ENCODE peak calls at places on chromosomes 12 and 14, in seven cellular contexts. One of them, this sample, is unnamed.

GRCh38 chr12:23066095-23066494 is 441.1 kb downstream of the ETNK1 start:
- DNase-seq in tibial artery: no peak
- DNase-seq in fibroblast of pulmonary artery: no peak
- DNase-seq in progenitor cell of endocrine pancreas: no peak
- DNase-seq in left ventricle myocardium inferior: no peak
- DNase-seq in ascending aorta: no peak
- DNase-seq in transverse colon: no peak
- DNase-seq in this sample: no peak

GRCh38 chr12:8698132-8698829 is 490 bp downstream of the RIMKLB start:
- DNase-seq in tibial artery: peak
- DNase-seq in fibroblast of pulmonary artery: peak
- DNase-seq in progenitor cell of endocrine pancreas: peak
- DNase-seq in left ventricle myocardium inferior: peak
- DNase-seq in ascending aorta: peak
- DNase-seq in transverse colon: peak
- DNase-seq in this sample: peak

GRCh38 chr14:104284107-104284592 is 145.8 kb downstream of the KIF26A start:
- DNase-seq in tibial artery: no peak
- DNase-seq in fibroblast of pulmonary artery: no peak
- DNase-seq in progenitor cell of endocrine pancreas: no peak
- DNase-seq in left ventricle myocardium inferior: peak
- DNase-seq in ascending aorta: no peak
- DNase-seq in transverse colon: no peak
- DNase-seq in this sample: peak

GRCh38 chr12:15044461-15044860 is 71.6 kb downstream of the PDE6H start:
- DNase-seq in tibial artery: peak
- DNase-seq in fibroblast of pulmonary artery: peak
- DNase-seq in progenitor cell of endocrine pancreas: no peak
- DNase-seq in left ventricle myocardium inferior: no peak
- DNase-seq in ascending aorta: no peak
- DNase-seq in transverse colon: no peak
- DNase-seq in this sample: no peak

GRCh38 chr14:35594616-35595015 is 60.7 kb downstream of the INSM2 start:
- DNase-seq in tibial artery: no peak
- DNase-seq in fibroblast of pulmonary artery: peak
- DNase-seq in progenitor cell of endocrine pancreas: no peak
- DNase-seq in left ventricle myocardium inferior: no peak
- DNase-seq in ascending aorta: no peak
- DNase-seq in transverse colon: no peak
- DNase-seq in this sample: no peak

GRCh38 chr14:31420013-31420318 is 384 bp downstream of the HEATR5A start:
- DNase-seq in tibial artery: peak
- DNase-seq in fibroblast of pulmonary artery: no peak
- DNase-seq in progenitor cell of endocrine pancreas: peak
- DNase-seq in left ventricle myocardium inferior: peak
- DNase-seq in ascending aorta: peak
- DNase-seq in transverse colon: peak
- DNase-seq in this sample: peak

GRCh38 chr12:107331471-107331870 is 238.1 kb upstream of the CRY1 start:
- DNase-seq in tibial artery: no peak
- DNase-seq in fibroblast of pulmonary artery: no peak
- DNase-seq in progenitor cell of endocrine pancreas: no peak
- DNase-seq in left ventricle myocardium inferior: no peak
- DNase-seq in ascending aorta: no peak
- DNase-seq in transverse colon: no peak
- DNase-seq in this sample: peak

GRCh38 chr12:130120012-130120805 is 42.1 kb upstream of the FZD10 start:
- DNase-seq in tibial artery: no peak
- DNase-seq in fibroblast of pulmonary artery: no peak
- DNase-seq in progenitor cell of endocrine pancreas: no peak
- DNase-seq in left ventricle myocardium inferior: no peak
- DNase-seq in ascending aorta: no peak
- DNase-seq in transverse colon: no peak
- DNase-seq in this sample: no peak

GRCh38 chr14:53338192-53338591 is 185.1 kb upstream of the DDHD1 start:
- DNase-seq in tibial artery: no peak
- DNase-seq in fibroblast of pulmonary artery: peak
- DNase-seq in progenitor cell of endocrine pancreas: no peak
- DNase-seq in left ventricle myocardium inferior: no peak
- DNase-seq in ascending aorta: no peak
- DNase-seq in transverse colon: no peak
- DNase-seq in this sample: no peak

GRCh38 chr12:3152013-3152412 is 74.8 kb downstream of the TSPAN9 start:
- DNase-seq in tibial artery: no peak
- DNase-seq in fibroblast of pulmonary artery: peak
- DNase-seq in progenitor cell of endocrine pancreas: no peak
- DNase-seq in left ventricle myocardium inferior: no peak
- DNase-seq in ascending aorta: peak
- DNase-seq in transverse colon: no peak
- DNase-seq in this sample: peak

GRCh38 chr14:78933948-78934524 is 763.9 kb downstream of the NRXN3 start:
- DNase-seq in tibial artery: no peak
- DNase-seq in fibroblast of pulmonary artery: peak
- DNase-seq in progenitor cell of endocrine pancreas: no peak
- DNase-seq in left ventricle myocardium inferior: no peak
- DNase-seq in ascending aorta: no peak
- DNase-seq in transverse colon: no peak
- DNase-seq in this sample: no peak

GRCh38 chr14:38505221-38506095 is 249.6 kb upstream of the CLEC14A start:
- DNase-seq in tibial artery: no peak
- DNase-seq in fibroblast of pulmonary artery: peak
- DNase-seq in progenitor cell of endocrine pancreas: no peak
- DNase-seq in left ventricle myocardium inferior: no peak
- DNase-seq in ascending aorta: no peak
- DNase-seq in transverse colon: no peak
- DNase-seq in this sample: no peak

GRCh38 chr12:53500119-53500775 is 836 bp upstream of the TARBP2 start:
- DNase-seq in tibial artery: peak
- DNase-seq in fibroblast of pulmonary artery: peak
- DNase-seq in progenitor cell of endocrine pancreas: no peak
- DNase-seq in left ventricle myocardium inferior: peak
- DNase-seq in ascending aorta: peak
- DNase-seq in transverse colon: peak
- DNase-seq in this sample: no peak

GRCh38 chr12:114729731-114730130 is 45.8 kb upstream of the TBX3 start:
- DNase-seq in tibial artery: no peak
- DNase-seq in fibroblast of pulmonary artery: peak
- DNase-seq in progenitor cell of endocrine pancreas: no peak
- DNase-seq in left ventricle myocardium inferior: no peak
- DNase-seq in ascending aorta: no peak
- DNase-seq in transverse colon: no peak
- DNase-seq in this sample: no peak

GRCh38 chr12:20722142-20722541 is 27.0 kb downstream of the SLCO1C1 start:
- DNase-seq in tibial artery: no peak
- DNase-seq in fibroblast of pulmonary artery: no peak
- DNase-seq in progenitor cell of endocrine pancreas: no peak
- DNase-seq in left ventricle myocardium inferior: no peak
- DNase-seq in ascending aorta: no peak
- DNase-seq in transverse colon: peak
- DNase-seq in this sample: no peak

GRCh38 chr14:103057372-103058208 is at the start of gene CDC42BPB:
- DNase-seq in tibial artery: peak
- DNase-seq in fibroblast of pulmonary artery: peak
- DNase-seq in progenitor cell of endocrine pancreas: peak
- DNase-seq in left ventricle myocardium inferior: peak
- DNase-seq in ascending aorta: peak
- DNase-seq in transverse colon: peak
- DNase-seq in this sample: peak

GRCh38 chr12:78898416-78898815 is 33.8 kb downstream of the SYT1 start:
- DNase-seq in tibial artery: no peak
- DNase-seq in fibroblast of pulmonary artery: peak
- DNase-seq in progenitor cell of endocrine pancreas: no peak
- DNase-seq in left ventricle myocardium inferior: peak
- DNase-seq in ascending aorta: no peak
- DNase-seq in transverse colon: no peak
- DNase-seq in this sample: no peak

GRCh38 chr14:101602466-101602840 is 41.2 kb downstream of the DIO3 start:
- DNase-seq in tibial artery: no peak
- DNase-seq in fibroblast of pulmonary artery: no peak
- DNase-seq in progenitor cell of endocrine pancreas: no peak
- DNase-seq in left ventricle myocardium inferior: no peak
- DNase-seq in ascending aorta: no peak
- DNase-seq in transverse colon: peak
- DNase-seq in this sample: peak

GRCh38 chr12:14691560-14691959 is 4.8 kb downstream of the GUCY2C start:
- DNase-seq in tibial artery: peak
- DNase-seq in fibroblast of pulmonary artery: no peak
- DNase-seq in progenitor cell of endocrine pancreas: no peak
- DNase-seq in left ventricle myocardium inferior: peak
- DNase-seq in ascending aorta: peak
- DNase-seq in transverse colon: peak
- DNase-seq in this sample: no peak

DNA sequence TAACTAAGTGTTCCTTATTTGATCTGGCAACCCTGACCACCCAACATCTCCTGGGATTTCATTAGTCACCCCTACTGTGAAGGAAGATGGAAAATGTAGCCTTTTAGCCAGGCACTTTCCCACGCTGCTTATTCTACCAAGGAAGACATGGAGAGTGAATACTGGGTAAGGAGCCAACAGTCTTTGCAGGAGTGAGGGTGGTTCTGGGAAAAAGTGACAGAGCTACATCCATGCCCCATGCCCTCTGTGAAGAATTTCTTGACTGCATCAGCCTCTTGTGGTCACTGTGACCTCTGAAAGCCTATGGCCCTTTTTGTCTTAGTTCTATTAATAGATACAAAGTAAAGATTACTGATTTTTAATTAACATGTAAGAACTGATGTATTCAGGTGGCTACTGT is 196.0 kb upstream of the EEA1 start:
- DNase-seq in tibial artery: no peak
- DNase-seq in fibroblast of pulmonary artery: no peak
- DNase-seq in progenitor cell of endocrine pancreas: no peak
- DNase-seq in left ventricle myocardium inferior: no peak
- DNase-seq in ascending aorta: peak
- DNase-seq in transverse colon: no peak
- DNase-seq in this sample: no peak
- TF ChIP-seq CTCF in tibial artery: no peak
- TF ChIP-seq CTCF in fibroblast of pulmonary artery: no peak
- TF ChIP-seq CTCF in progenitor cell of endocrine pancreas: no peak
- TF ChIP-seq CTCF in left ventricle myocardium inferior: no peak
- TF ChIP-seq CTCF in ascending aorta: no peak
- TF ChIP-seq CTCF in transverse colon: no peak
- TF ChIP-seq CTCF in this sample: no peak

GRCh38 chr14:93799617-93800016 is 11.3 kb upstream of the PRIMA1 start:
- DNase-seq in tibial artery: no peak
- DNase-seq in fibroblast of pulmonary artery: no peak
- DNase-seq in progenitor cell of endocrine pancreas: no peak
- DNase-seq in left ventricle myocardium inferior: no peak
- DNase-seq in ascending aorta: no peak
- DNase-seq in transverse colon: no peak
- DNase-seq in this sample: no peak

GRCh38 chr14:93800038-93800937 is 12.0 kb upstream of the PRIMA1 start:
- DNase-seq in tibial artery: no peak
- DNase-seq in fibroblast of pulmonary artery: no peak
- DNase-seq in progenitor cell of endocrine pancreas: no peak
- DNase-seq in left ventricle myocardium inferior: no peak
- DNase-seq in ascending aorta: no peak
- DNase-seq in transverse colon: no peak
- DNase-seq in this sample: no peak

GRCh38 chr14:93804654-93805053 is 16.4 kb upstream of the PRIMA1 start:
- DNase-seq in tibial artery: no peak
- DNase-seq in fibroblast of pulmonary artery: no peak
- DNase-seq in progenitor cell of endocrine pancreas: no peak
- DNase-seq in left ventricle myocardium inferior: no peak
- DNase-seq in ascending aorta: no peak
- DNase-seq in transverse colon: no peak
- DNase-seq in this sample: peak
- TF ChIP-seq CTCF in tibial artery: no peak
- TF ChIP-seq CTCF in fibroblast of pulmonary artery: no peak
- TF ChIP-seq CTCF in progenitor cell of endocrine pancreas: peak
- TF ChIP-seq CTCF in left ventricle myocardium inferior: no peak
- TF ChIP-seq CTCF in ascending aorta: no peak
- TF ChIP-seq CTCF in transverse colon: no peak
- TF ChIP-seq CTCF in this sample: peak

GRCh38 chr12:55716582-55717396 is 943 bp downstream of the BLOC1S1 start:
- DNase-seq in tibial artery: no peak
- DNase-seq in fibroblast of pulmonary artery: no peak
- DNase-seq in progenitor cell of endocrine pancreas: no peak
- DNase-seq in left ventricle myocardium inferior: no peak
- DNase-seq in ascending aorta: no peak
- DNase-seq in transverse colon: no peak
- DNase-seq in this sample: no peak
- TF ChIP-seq CTCF in tibial artery: no peak
- TF ChIP-seq CTCF in fibroblast of pulmonary artery: no peak
- TF ChIP-seq CTCF in progenitor cell of endocrine pancreas: no peak
- TF ChIP-seq CTCF in left ventricle myocardium inferior: no peak
- TF ChIP-seq CTCF in ascending aorta: no peak
- TF ChIP-seq CTCF in transverse colon: no peak
- TF ChIP-seq CTCF in this sample: no peak

GRCh38 chr12:6662906-6663742 is at the start of gene ING4:
- DNase-seq in tibial artery: peak
- DNase-seq in fibroblast of pulmonary artery: peak
- DNase-seq in progenitor cell of endocrine pancreas: peak
- DNase-seq in left ventricle myocardium inferior: peak
- DNase-seq in ascending aorta: peak
- DNase-seq in transverse colon: peak
- DNase-seq in this sample: peak

GRCh38 chr12:6666211-6666610 is 3.3 kb upstream of the ING4 start:
- DNase-seq in tibial artery: no peak
- DNase-seq in fibroblast of pulmonary artery: no peak
- DNase-seq in progenitor cell of endocrine pancreas: no peak
- DNase-seq in left ventricle myocardium inferior: no peak
- DNase-seq in ascending aorta: no peak
- DNase-seq in transverse colon: no peak
- DNase-seq in this sample: no peak

GRCh38 chr12:6672143-6672542 is 9.2 kb upstream of the ING4 start:
- DNase-seq in tibial artery: no peak
- DNase-seq in fibroblast of pulmonary artery: no peak
- DNase-seq in progenitor cell of endocrine pancreas: no peak
- DNase-seq in left ventricle myocardium inferior: no peak
- DNase-seq in ascending aorta: no peak
- DNase-seq in transverse colon: no peak
- DNase-seq in this sample: no peak

GRCh38 chr12:6664902-6665301 is 2.0 kb upstream of the ING4 start:
- DNase-seq in tibial artery: no peak
- DNase-seq in fibroblast of pulmonary artery: no peak
- DNase-seq in progenitor cell of endocrine pancreas: no peak
- DNase-seq in left ventricle myocardium inferior: no peak
- DNase-seq in ascending aorta: no peak
- DNase-seq in transverse colon: no peak
- DNase-seq in this sample: no peak

DNA sequence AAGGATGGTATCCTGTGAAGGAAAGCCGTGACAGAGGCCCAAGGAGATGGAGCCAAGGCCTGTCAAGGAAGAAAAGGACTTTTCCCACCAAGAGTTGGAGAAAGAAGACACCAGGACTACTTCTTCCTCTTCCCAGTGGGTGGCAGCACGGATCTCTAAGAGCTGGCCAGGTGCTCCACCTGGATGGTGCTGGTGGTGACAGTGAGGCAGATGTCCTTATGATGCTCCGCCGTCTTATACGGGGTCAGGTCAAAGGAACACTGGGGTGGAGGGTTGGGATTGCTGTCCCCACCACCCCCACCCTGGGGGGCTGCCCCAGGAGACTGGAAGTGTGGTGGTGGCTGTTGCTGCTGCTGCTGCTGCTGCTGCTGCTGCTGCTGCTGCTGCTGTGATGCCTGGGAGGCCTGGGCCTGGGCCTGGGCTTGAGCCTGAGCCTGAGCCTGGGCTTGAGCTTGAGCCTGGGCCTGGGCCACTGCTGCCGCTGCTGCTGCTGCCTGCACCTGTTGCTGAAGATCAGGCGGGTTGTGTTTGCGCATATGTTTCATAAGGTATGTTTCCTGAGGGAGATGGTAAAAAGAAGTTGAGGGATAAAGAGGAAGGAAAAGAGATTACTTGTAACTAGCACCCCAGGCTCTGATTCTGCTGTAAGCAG is 4.8 kb upstream of the ING4 start:
- DNase-seq in tibial artery: no peak
- DNase-seq in fibroblast of pulmonary artery: no peak
- DNase-seq in progenitor cell of endocrine pancreas: no peak
- DNase-seq in left ventricle myocardium inferior: no peak
- DNase-seq in ascending aorta: no peak
- DNase-seq in transverse colon: no peak
- DNase-seq in this sample: peak
- TF ChIP-seq CTCF in tibial artery: no peak
- TF ChIP-seq CTCF in fibroblast of pulmonary artery: peak
- TF ChIP-seq CTCF in progenitor cell of endocrine pancreas: peak
- TF ChIP-seq CTCF in left ventricle myocardium inferior: no peak
- TF ChIP-seq CTCF in ascending aorta: no peak
- TF ChIP-seq CTCF in transverse colon: peak
- TF ChIP-seq CTCF in this sample: peak

This sample was measured in endodermal cell.